ENCODE peak calls at places on chromosomes 2 and 18, in five cellular contexts. O is cardiac muscle cell, N is GDM1, F is NCI-H187 treated with DMSO at 0.1 percent for 48 hours, S is NCI-H345. V is an unnamed sample.

GRCh38 chr2:234556848-234557573 is 60.1 kb upstream of the ARL4C start:
- DNase-seq in O (no peak), N (no peak), F (no peak), S (no peak), V (no peak)

GRCh38 chr2:206533977-206534376 is 90.6 kb downstream of the ADAM23 start:
- DNase-seq in O (no peak), N (no peak), F (no peak), S (no peak), V (no peak)

GRCh38 chr2:48601349-48601748 is 16.3 kb upstream of the GTF2A1L start:
- DNase-seq in O (peak), N (no peak), F (no peak), S (peak), V (no peak)

GRCh38 chr2:105394951-105395611 is 3.8 kb downstream of the FHL2 start:
- DNase-seq in O (no peak), N (no peak), F (no peak), S (no peak), V (no peak)

GRCh38 chr2:23381498-23381897 is 3.5 kb upstream of the KLHL29 start:
- DNase-seq in O (no peak), N (no peak), F (no peak), S (no peak), V (no peak)

GRCh38 chr2:19802088-19802806 is 99.5 kb downstream of the TTC32 start:
- DNase-seq in O (no peak), N (no peak), F (no peak), S (no peak), V (no peak)

GRCh38 chr2:155157065-155157464 is 458.6 kb downstream of the KCNJ3 start:
- DNase-seq in O (no peak), N (no peak), F (no peak), S (no peak), V (no peak)

GRCh38 chr2:10272464-10272863 is 30.2 kb upstream of the HPCAL1 start:
- DNase-seq in O (no peak), N (no peak), F (no peak), S (no peak), V (no peak)

GRCh38 chr2:13654416-13654815 is 937.7 kb downstream of the TRIB2 start:
- DNase-seq in O (no peak), N (no peak), F (no peak), S (no peak), V (no peak)

GRCh38 chr2:171554991-171555615 is 32.8 kb downstream of the CYBRD1 start:
- DNase-seq in O (no peak), N (no peak), F (no peak), S (no peak), V (no peak)

GRCh38 chr2:43142921-43143438 is 83.4 kb downstream of the ZFP36L2 start:
- DNase-seq in O (no peak), N (no peak), F (no peak), S (no peak), V (no peak)

GRCh38 chr2:157743051-157743450 is 114.4 kb upstream of the ACVR1C start:
- DNase-seq in O (no peak), N (no peak), F (no peak), S (no peak), V (no peak)

GRCh38 chr2:98869272-98869641 is 66.8 kb downstream of the CRACDL start:
- DNase-seq in O (no peak), N (no peak), F (peak), S (peak), V (no peak)

GRCh38 chr2:173741715-173742114 is 223.5 kb downstream of the SP3 start:
- DNase-seq in O (peak), N (no peak), F (no peak), S (peak), V (no peak)

GRCh38 chr18:54387631-54388030 is 29.9 kb downstream of the C18orf54 start:
- DNase-seq in O (no peak), N (no peak), F (no peak), S (no peak), V (no peak)

GRCh38 chr18:58915006-58915799 is 50.5 kb downstream of the ZNF532 start:
- DNase-seq in O (no peak), N (no peak), F (no peak), S (no peak), V (no peak)

GRCh38 chr2:26735883-26736588 is 28.0 kb upstream of the SLC35F6 start:
- DNase-seq in O (no peak), N (no peak), F (no peak), S (no peak), V (no peak)

GRCh38 chr2:127683766-127684165 is 8.4 kb upstream of the LIMS2 start:
- DNase-seq in O (no peak), N (no peak), F (no peak), S (no peak), V (no peak)

GRCh38 chr2:190261851-190262250 is 57.8 kb downstream of the HIBCH start:
- DNase-seq in O (no peak), N (no peak), F (no peak), S (no peak), V (no peak)

GRCh38 chr2:71576541-71576940 is 123.2 kb downstream of the DYSF start:
- DNase-seq in O (no peak), N (no peak), F (no peak), S (no peak), V (no peak)

GRCh38 chr18:30970201-30970816 is 72.2 kb downstream of the DSC3 start:
- DNase-seq in O (peak), N (no peak), F (peak), S (peak), V (no peak)

GRCh38 chr2:18518116-18519111 is 42.0 kb downstream of the RDH14 start:
- DNase-seq in O (no peak), N (no peak), F (no peak), S (no peak), V (no peak)

GRCh38 chr2:170012773-170013172 is 165.2 kb upstream of the MYO3B start:
- DNase-seq in O (no peak), N (no peak), F (no peak), S (no peak), V (no peak)

GRCh38 chr2:75603477-75603876 is 42.7 kb upstream of the EVA1A start:
- DNase-seq in O (no peak), N (no peak), F (no peak), S (no peak), V (no peak)

GRCh38 chr2:240398711-240399267 is 36.7 kb upstream of the GPC1 start:
- DNase-seq in O (no peak), N (no peak), F (no peak), S (no peak), V (no peak)

GRCh38 chr2:1731963-1732768 is 12.1 kb downstream of the PXDN start:
- DNase-seq in O (no peak), N (no peak), F (no peak), S (no peak), V (no peak)

GRCh38 chr2:69159988-69160387 is 147.0 kb downstream of the ANTXR1 start:
- DNase-seq in O (no peak), N (no peak), F (no peak), S (no peak), V (no peak)

GRCh38 chr18:42414756-42415454 is 459.9 kb downstream of the PIK3C3 start:
- DNase-seq in O (no peak), N (no peak), F (no peak), S (no peak), V (no peak)

GRCh38 chr18:25467226-25468065 is 115.5 kb upstream of the ZNF521 start:
- DNase-seq in O (peak), N (no peak), F (no peak), S (no peak), V (no peak)